ENCODE peak calls at places on chromosomes 7 and 10, in eight cellular contexts. N is esophagus squamous epithelium; L is PC-9; P is AML-193; T is AG04450; C is activated naive CD4-positive, alpha-beta T cell; D is OCI-LY7; F is H9. O is an unnamed sample.

GRCh38 chr10:34544400-34544799 is 270.7 kb downstream of the PARD3 start:
- DNase-seq in N (no peak), L (no peak), P (no peak), T (no peak), C (no peak), D (no peak), F (no peak), O (no peak)

GRCh38 chr10:93412801-93413200 is 69.3 kb downstream of the MYOF start:
- DNase-seq in N (no peak), L (no peak), P (peak; percentile 76), T (no peak), C (no peak), D (peak; percentile 19), F (no peak), O (no peak)

GRCh38 chr7:27606270-27607209 is 56.1 kb downstream of the HIBADH start:
- DNase-seq in N (no peak), L (no peak), P (peak; percentile 44), T (no peak), C (no peak), D (no peak), F (no peak), O (no peak)

GRCh38 chr7:108067844-108068243 is 62.3 kb downstream of the LAMB4 start:
- DNase-seq in N (no peak), L (no peak), P (no peak), T (no peak), C (no peak), D (no peak), F (no peak), O (no peak)

GRCh38 chr7:69934475-69934903 is 336.2 kb downstream of the AUTS2 start:
- DNase-seq in N (no peak), L (no peak), P (no peak), T (no peak), C (no peak), D (no peak), F (no peak), O (no peak)

GRCh38 chr7:127912901-127913300 is 118.3 kb downstream of the LRRC4 start:
- DNase-seq in N (no peak), L (no peak), P (no peak), T (no peak), C (no peak), D (no peak), F (no peak), O (no peak)

GRCh38 chr7:124030964-124031363 is 1.9 kb downstream of the TMEM229A start:
- DNase-seq in N (no peak), L (no peak), P (no peak), T (no peak), C (no peak), D (no peak), F (no peak), O (no peak)

GRCh38 chr7:105210721-105211205 is 178.0 kb downstream of the SRPK2 start:
- DNase-seq in N (no peak), L (no peak), P (no peak), T (no peak), C (no peak), D (peak; percentile 18), F (no peak), O (no peak)